ENCODE peak calls at places on chromosomes 13 and 19, in eight cellular contexts. Z is left ventricle myocardium inferior; X is dermis blood vessel endothelial cell; Q is fibroblast of lung; T is activated CD8-positive, alpha-beta memory T cell treated with anti-CD3 and anti-CD28 coated beads for 1 hour; P is NCI-H1417; U is KBM-7; R is NCI-H1105. N is an unnamed sample.

GRCh38 chr13:86020350-86021002 is 221.3 kb upstream of the SLITRK6 start:
- DNase-seq in Z (no peak), X (peak; percentile 0), Q (peak; percentile 69), T (no peak), P (peak; percentile 82), U (no peak), R (peak; percentile 3), N (peak; percentile 34)

GRCh38 chr13:35923347-35923746 is 207.8 kb downstream of the DCLK1 start:
- DNase-seq in Z (peak; percentile 26), X (peak; percentile 23), Q (peak; percentile 70), T (no peak), P (no peak), U (no peak), R (no peak), N (peak; percentile 95)

GRCh38 chr19:18597809-18598660 is 8.6 kb downstream of the CRLF1 start:
- DNase-seq in Z (no peak), X (no peak), Q (no peak), T (no peak), P (no peak), U (no peak), R (no peak), N (peak; percentile 58)

GRCh38 chr19:33755314-33756020 is 41.2 kb upstream of the KCTD15 start:
- DNase-seq in Z (no peak), X (no peak), Q (no peak), T (no peak), P (peak; percentile 84), U (no peak), R (no peak), N (peak; percentile 42)

GRCh38 chr13:23583491-23583890 is 13.3 kb downstream of the TNFRSF19 start:
- DNase-seq in Z (no peak), X (no peak), Q (no peak), T (no peak), P (no peak), U (no peak), R (no peak), N (no peak)

GRCh38 chr19:16379521-16380313 is 55.1 kb downstream of the KLF2 start:
- DNase-seq in Z (peak; percentile 8), X (no peak), Q (no peak), T (no peak), P (no peak), U (no peak), R (no peak), N (no peak)

GRCh38 chr13:21043898-21044297 is 17.5 kb downstream of the LATS2 start:
- DNase-seq in Z (no peak), X (no peak), Q (peak; percentile 88), T (no peak), P (no peak), U (no peak), R (no peak), N (peak; percentile 70)

GRCh38 chr19:17348700-17349099 is 11.3 kb downstream of the GTPBP3 start:
- DNase-seq in Z (peak; percentile 66), X (peak; percentile 92), Q (peak; percentile 67), T (no peak), P (peak; percentile 63), U (no peak), R (no peak), N (peak; percentile 88)

GRCh38 chr19:29539131-29539530 is 13.3 kb downstream of the VSTM2B start:
- DNase-seq in Z (no peak), X (no peak), Q (no peak), T (no peak), P (no peak), U (no peak), R (no peak), N (no peak)

GRCh38 chr13:72258340-72258981 is 391.5 kb upstream of the DACH1 start:
- DNase-seq in Z (no peak), X (no peak), Q (peak; percentile 6), T (no peak), P (no peak), U (no peak), R (no peak), N (no peak)

GRCh38 chr19:52190679-52191293 is 934 bp downstream of the PPP2R1A start:
- DNase-seq in Z (no peak), X (peak; percentile 39), Q (peak; percentile 62), T (no peak), P (peak; percentile 61), U (no peak), R (no peak), N (peak; percentile 45)

GRCh38 chr13:41707192-41707858 is 250.0 kb downstream of the RGCC start:
- DNase-seq in Z (no peak), X (no peak), Q (no peak), T (no peak), P (no peak), U (no peak), R (no peak), N (no peak)

GRCh38 chr13:44142540-44142867 is 231.1 kb upstream of the SERP2 start:
- DNase-seq in Z (no peak), X (no peak), Q (no peak), T (no peak), P (no peak), U (no peak), R (no peak), N (no peak)

GRCh38 chr19:41376998-41377365 is 649 bp downstream of the TMEM91 start:
- DNase-seq in Z (no peak), X (no peak), Q (no peak), T (no peak), P (no peak), U (no peak), R (no peak), N (no peak)